ENCODE peak calls at places on chromosome 13, in nine cellular contexts. Y, X, U, G, S, V, E, O and C are unnamed samples.

GRCh38 chr13:22095794-22096193 is 424.9 kb downstream of the FGF9 start:
- DNase-seq in Y (no peak), X (no peak), U (no peak), G (no peak), S (no peak), V (no peak), E (no peak), O (no peak), C (no peak)

GRCh38 chr13:97653741-97654140 is 219.8 kb downstream of the RAP2A start:
- DNase-seq in Y (no peak), X (no peak), U (no peak), G (no peak), S (no peak), V (no peak), E (no peak), O (no peak), C (no peak)

GRCh38 chr13:52765991-52766390 is 26.4 kb upstream of the CNMD start:
- DNase-seq in Y (no peak), X (no peak), U (no peak), G (no peak), S (no peak), V (no peak), E (no peak), O (no peak), C (no peak)

GRCh38 chr13:113726961-113727411 is 32.0 kb upstream of the TMEM255B start:
- DNase-seq in Y (no peak), X (no peak), U (no peak), G (peak), S (no peak), V (no peak), E (no peak), O (peak), C (no peak)

GRCh38 chr13:97142452-97142851 is 79.7 kb upstream of the MBNL2 start:
- DNase-seq in Y (no peak), X (no peak), U (no peak), G (peak), S (peak), V (peak), E (no peak), O (peak), C (no peak)

GRCh38 chr13:32265726-32266125 is 49.4 kb downstream of the ZAR1L start:
- DNase-seq in Y (no peak), X (no peak), U (no peak), G (no peak), S (no peak), V (no peak), E (no peak), O (no peak), C (no peak)

GRCh38 chr13:109985871-109986270 is 199.5 kb upstream of the IRS2 start:
- DNase-seq in Y (no peak), X (no peak), U (no peak), G (no peak), S (no peak), V (no peak), E (no peak), O (no peak), C (no peak)

GRCh38 chr13:25860265-25860664 is 191.6 kb downstream of the SHISA2 start:
- DNase-seq in Y (no peak), X (no peak), U (no peak), G (no peak), S (no peak), V (no peak), E (no peak), O (no peak), C (no peak)

GRCh38 chr13:74444877-74445479 is 310.8 kb upstream of the KLF12 start:
- DNase-seq in Y (no peak), X (no peak), U (no peak), G (no peak), S (no peak), V (no peak), E (no peak), O (peak), C (no peak)

GRCh38 chr13:75299913-75300862 is 181.8 kb downstream of the TBC1D4 start:
- DNase-seq in Y (no peak), X (no peak), U (no peak), G (no peak), S (no peak), V (no peak), E (no peak), O (peak), C (no peak)

GRCh38 chr13:60329221-60329983 is 67.6 kb upstream of the TDRD3 start:
- DNase-seq in Y (no peak), X (peak), U (peak), G (peak), S (no peak), V (peak), E (no peak), O (peak), C (no peak)

GRCh38 chr13:32713397-32713796 is 127.1 kb downstream of the PDS5B start:
- DNase-seq in Y (no peak), X (no peak), U (no peak), G (no peak), S (no peak), V (no peak), E (no peak), O (no peak), C (no peak)

GRCh38 chr13:74367193-74367592 is 233.0 kb upstream of the KLF12 start:
- DNase-seq in Y (no peak), X (no peak), U (no peak), G (no peak), S (no peak), V (no peak), E (no peak), O (no peak), C (no peak)

GRCh38 chr13:74061939-74062595 is 72.1 kb downstream of the KLF12 start:
- DNase-seq in Y (no peak), X (no peak), U (no peak), G (no peak), S (no peak), V (no peak), E (peak), O (peak), C (no peak)

GRCh38 chr13:97855570-97855970 is 97.9 kb upstream of the IPO5 start:
- DNase-seq in Y (no peak), X (no peak), U (peak), G (peak), S (peak), V (peak), E (peak), O (peak), C (peak)

GRCh38 chr13:106348032-106348431 is 187.4 kb downstream of the EFNB2 start:
- DNase-seq in Y (no peak), X (no peak), U (no peak), G (no peak), S (no peak), V (no peak), E (no peak), O (peak), C (no peak)

GRCh38 chr13:22961835-22962537 is 218.8 kb upstream of the SGCG start:
- DNase-seq in Y (no peak), X (no peak), U (no peak), G (no peak), S (no peak), V (no peak), E (no peak), O (no peak), C (no peak)

GRCh38 chr13:33721719-33722118 is 96.2 kb upstream of the RFC3 start:
- DNase-seq in Y (no peak), X (no peak), U (no peak), G (no peak), S (no peak), V (no peak), E (no peak), O (peak), C (no peak)

GRCh38 chr13:23428183-23428528 is 5.3 kb downstream of the SACS start:
- DNase-seq in Y (no peak), X (no peak), U (no peak), G (no peak), S (no peak), V (no peak), E (no peak), O (peak), C (no peak)

GRCh38 chr13:24644051-24644450 is 36.2 kb upstream of the ATP12A start:
- DNase-seq in Y (no peak), X (no peak), U (no peak), G (no peak), S (no peak), V (no peak), E (no peak), O (peak), C (no peak)

GRCh38 chr13:113109151-113110047 is 3.8 kb downstream of the F7 start:
- DNase-seq in Y (no peak), X (no peak), U (no peak), G (no peak), S (peak), V (peak), E (no peak), O (no peak), C (no peak)

GRCh38 chr13:66940113-66940512 is 290.0 kb downstream of the PCDH9 start:
- DNase-seq in Y (no peak), X (no peak), U (no peak), G (no peak), S (no peak), V (no peak), E (no peak), O (peak), C (no peak)

GRCh38 chr13:113759525-113760137 is 605 bp downstream of the TMEM255B start:
- DNase-seq in Y (no peak), X (no peak), U (no peak), G (no peak), S (peak), V (no peak), E (peak), O (peak), C (no peak)

GRCh38 chr13:98504371-98504963 is 72.4 kb downstream of the STK24 start:
- DNase-seq in Y (no peak), X (no peak), U (no peak), G (no peak), S (no peak), V (no peak), E (no peak), O (no peak), C (no peak)

GRCh38 chr13:112812306-112813034 is 122.6 kb downstream of the ATP11A start:
- DNase-seq in Y (no peak), X (no peak), U (no peak), G (no peak), S (no peak), V (no peak), E (peak), O (no peak), C (no peak)

GRCh38 chr13:111964411-111965035 is 102.4 kb upstream of the SOX1 start:
- DNase-seq in Y (no peak), X (no peak), U (no peak), G (no peak), S (no peak), V (no peak), E (no peak), O (no peak), C (no peak)

GRCh38 chr13:37618554-37618953 is 20.0 kb upstream of the POSTN start:
- DNase-seq in Y (no peak), X (no peak), U (no peak), G (no peak), S (no peak), V (no peak), E (no peak), O (peak), C (no peak)

GRCh38 chr13:99686157-99686572 is 184.9 kb downstream of the TM9SF2 start:
- DNase-seq in Y (no peak), X (no peak), U (no peak), G (no peak), S (peak), V (peak), E (no peak), O (peak), C (no peak)

GRCh38 chr13:62512194-62513141 is 1096.8 kb upstream of the PCDH20 start:
- DNase-seq in Y (peak), X (no peak), U (no peak), G (peak), S (no peak), V (no peak), E (no peak), O (peak), C (no peak)

GRCh38 chr13:98368019-98368418 is 190.9 kb upstream of the RNF113B start:
- DNase-seq in Y (no peak), X (no peak), U (no peak), G (no peak), S (no peak), V (no peak), E (no peak), O (no peak), C (no peak)

GRCh38 chr13:21075303-21076264 is 14.2 kb upstream of the LATS2 start:
- DNase-seq in Y (no peak), X (no peak), U (no peak), G (no peak), S (peak), V (peak), E (no peak), O (peak), C (no peak)

GRCh38 chr13:42894765-42895181 is 97.3 kb downstream of the EPSTI1 start:
- DNase-seq in Y (no peak), X (no peak), U (no peak), G (peak), S (peak), V (no peak), E (no peak), O (peak), C (no peak)

GRCh38 chr13:31631071-31631470 is 108.3 kb upstream of the RXFP2 start:
- DNase-seq in Y (no peak), X (no peak), U (no peak), G (no peak), S (no peak), V (no peak), E (no peak), O (peak), C (no peak)

GRCh38 chr13:103430368-103430767 is 364.2 kb upstream of the SLC10A2 start:
- DNase-seq in Y (no peak), X (no peak), U (no peak), G (no peak), S (no peak), V (no peak), E (no peak), O (no peak), C (no peak)